ENCODE peak calls at places on chromosomes 6 and 20, in five cellular contexts. D is IMR-90; M is colonic mucosa; Q is tibial artery; V is naive thymus-derived CD4-positive, alpha-beta T cell. S is an unnamed sample.
A peak's percentile ranks its signal among the peaks of the same experiment; 100 is the strongest.

GRCh38 chr6:96065211-96065610 is 49.4 kb downstream of the FUT9 start:
- DNase-seq in D (no peak), Q (no peak), M (no peak), V (no peak), S (no peak)

GRCh38 chr6:435442-436307 is 44.1 kb downstream of the IRF4 start:
- DNase-seq in Q (peak; percentile 24), D (no peak), M (no peak), V (peak; percentile 22), S (no peak)

GRCh38 chr6:41716516-41717446 is 18.6 kb downstream of the TFEB start:
- DNase-seq in V (no peak), M (no peak), D (no peak), Q (no peak), S (no peak)

GRCh38 chr6:139490482-139490881 is 116.0 kb upstream of the CITED2 start:
- DNase-seq in V (no peak), D (peak; percentile 58), M (peak; percentile 44), Q (no peak), S (no peak)

GRCh38 chr6:20717743-20718142 is 183.5 kb downstream of the CDKAL1 start:
- DNase-seq in D (no peak), Q (no peak), M (no peak), V (no peak), S (no peak)

GRCh38 chr20:20205141-20205861 is 153.0 kb downstream of the CFAP61 start:
- DNase-seq in M (no peak), D (no peak), Q (no peak), V (no peak), S (no peak)

GRCh38 chr6:149566372-149567193 is at the start of gene GINM1:
- DNase-seq in M (peak; percentile 72), Q (peak; percentile 77), V (peak; percentile 55), D (peak; percentile 15), S (peak; percentile 84)

GRCh38 chr20:31910071-31910803 is 39.8 kb downstream of the TTLL9 start:
- DNase-seq in D (no peak), Q (no peak), V (no peak), M (no peak), S (no peak)

GRCh38 chr20:13995841-13996240 is 525 bp downstream of the MACROD2 start:
- DNase-seq in V (no peak), D (no peak), Q (peak; percentile 68), M (peak; percentile 62), S (peak; percentile 49)

GRCh38 chr6:11197175-11197535 is 35.3 kb downstream of the NEDD9 start:
- DNase-seq in D (peak; percentile 88), Q (no peak), V (no peak), M (no peak), S (no peak)

GRCh38 chr6:158911746-158912158 is 88.2 kb downstream of the RSPH3 start:
- DNase-seq in D (no peak), M (no peak), Q (no peak), V (no peak), S (no peak)

GRCh38 chr6:11462742-11463414 is 74.7 kb upstream of the TMEM170B start:
- DNase-seq in Q (no peak), M (no peak), V (no peak), D (peak; percentile 46), S (no peak)

GRCh38 chr6:152232494-152233151 is 404.5 kb downstream of the SYNE1 start:
- DNase-seq in V (no peak), M (no peak), D (peak; percentile 67), Q (no peak), S (no peak)

GRCh38 chr20:8780926-8781325 is 288.0 kb upstream of the PLCB4 start:
- DNase-seq in D (no peak), V (no peak), Q (no peak), M (no peak), S (no peak)

GRCh38 chr6:6751615-6752014 is 163.1 kb downstream of the LY86 start:
- DNase-seq in V (peak; percentile 29), Q (no peak), D (no peak), M (peak; percentile 81), S (no peak)

GRCh38 chr20:57746832-57747404 is 37.1 kb upstream of the PMEPA1 start:
- DNase-seq in Q (no peak), M (no peak), D (no peak), V (no peak), S (peak; percentile 81)

GRCh38 chr20:31715766-31716165 is 6.9 kb downstream of the BCL2L1 start:
- DNase-seq in M (no peak), D (no peak), V (no peak), Q (no peak), S (no peak)

GRCh38 chr6:35048631-35049083 is 92.5 kb downstream of the TCP11 start:
- DNase-seq in M (peak; percentile 52), Q (peak; percentile 75), V (no peak), D (peak; percentile 94), S (peak; percentile 86)

GRCh38 chr20:16216227-16217210 is 356.7 kb downstream of the KIF16B start:
- DNase-seq in M (no peak), V (no peak), Q (no peak), D (no peak), S (no peak)

GRCh38 chr20:40192529-40192928 is 496.5 kb downstream of the MAFB start:
- DNase-seq in Q (no peak), M (no peak), D (no peak), V (no peak), S (no peak)

GRCh38 chr6:8215631-8216030 is 113.3 kb upstream of the EEF1E1 start:
- DNase-seq in M (no peak), V (no peak), Q (no peak), D (peak; percentile 64), S (no peak)

GRCh38 chr6:2921520-2922115 is 18.5 kb upstream of the SERPINB9 start:
- DNase-seq in V (no peak), Q (no peak), D (no peak), M (peak; percentile 13), S (no peak)

GRCh38 chr6:13436691-13437568 is 50.5 kb downstream of the GFOD1 start:
- DNase-seq in V (no peak), Q (no peak), M (no peak), D (no peak), S (no peak)

GRCh38 chr6:149221774-149222070 is 95.8 kb upstream of the TAB2 start:
- DNase-seq in D (peak; percentile 45), V (no peak), M (no peak), Q (no peak), S (no peak)

DNA sequence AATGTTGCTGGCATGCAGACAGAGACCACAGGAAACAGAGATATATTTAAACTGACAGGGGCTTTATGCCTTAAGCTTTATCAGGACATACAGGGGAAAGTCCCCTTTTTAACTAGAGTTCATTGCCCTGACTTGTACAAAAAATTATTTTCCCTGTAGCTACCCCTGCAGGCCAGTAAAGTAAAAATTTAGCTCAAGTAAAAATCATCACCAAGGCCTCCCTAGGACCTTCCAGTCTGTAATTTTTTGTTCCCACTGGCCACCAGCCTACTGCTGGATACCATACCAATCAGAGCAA is 711.9 kb upstream of the NRSN1 start:
- DNase-seq in M (no peak), D (peak; percentile 92), Q (no peak), V (no peak), S (no peak)
- H3K27ac ChIP-seq in M (no peak overlapping the region), D (peak overlapping the region; percentile 82), Q (no peak overlapping the region), V (no peak overlapping the region), S (no peak overlapping the region)

GRCh38 chr6:113635222-113635970 is 221.7 kb upstream of the MARCKS start:
- DNase-seq in Q (no peak), V (no peak), M (no peak), D (no peak), S (no peak)
- H3K27ac ChIP-seq in Q (no peak overlapping the region), V (no peak overlapping the region), M (no peak overlapping the region), D (peak overlapping the region; percentile 33), S (no peak overlapping the region)

GRCh38 chr20:47315339-47315662 is 41.2 kb downstream of the ZMYND8 start:
- DNase-seq in D (peak; percentile 38), M (no peak), Q (no peak), V (no peak), S (no peak)
- H3K27ac ChIP-seq in D (peak overlapping the region; percentile 68), M (peak overlapping the region; percentile 96), Q (peak overlapping the region; percentile 95), V (no peak overlapping the region), S (peak overlapping the region; percentile 20)

GRCh38 chr20:62740286-62741141 is 31.9 kb downstream of the NTSR1 start:
- DNase-seq in M (no peak), Q (peak; percentile 60), D (peak; percentile 95), V (peak; percentile 78), S (peak; percentile 50)
- H3K27ac ChIP-seq in M (peak overlapping the region; percentile 32), Q (no peak overlapping the region), D (peak overlapping the region; percentile 58), V (peak overlapping the region; percentile 60), S (no peak overlapping the region)

GRCh38 chr6:117495425-117495824 is 13.0 kb downstream of the DCBLD1 start:
- DNase-seq in Q (no peak), M (no peak), D (no peak), V (no peak), S (no peak)

GRCh38 chr6:117495873-117496272 is 13.4 kb downstream of the DCBLD1 start:
- DNase-seq in D (peak; percentile 52), M (no peak), V (no peak), Q (no peak), S (no peak)

GRCh38 chr6:117497237-117497636 is 14.8 kb downstream of the DCBLD1 start:
- DNase-seq in V (no peak), D (no peak), M (no peak), Q (no peak), S (no peak)

GRCh38 chr6:117498159-117498558 is 15.7 kb downstream of the DCBLD1 start:
- DNase-seq in D (peak; percentile 87), Q (no peak), V (no peak), M (no peak), S (no peak)

DNA sequence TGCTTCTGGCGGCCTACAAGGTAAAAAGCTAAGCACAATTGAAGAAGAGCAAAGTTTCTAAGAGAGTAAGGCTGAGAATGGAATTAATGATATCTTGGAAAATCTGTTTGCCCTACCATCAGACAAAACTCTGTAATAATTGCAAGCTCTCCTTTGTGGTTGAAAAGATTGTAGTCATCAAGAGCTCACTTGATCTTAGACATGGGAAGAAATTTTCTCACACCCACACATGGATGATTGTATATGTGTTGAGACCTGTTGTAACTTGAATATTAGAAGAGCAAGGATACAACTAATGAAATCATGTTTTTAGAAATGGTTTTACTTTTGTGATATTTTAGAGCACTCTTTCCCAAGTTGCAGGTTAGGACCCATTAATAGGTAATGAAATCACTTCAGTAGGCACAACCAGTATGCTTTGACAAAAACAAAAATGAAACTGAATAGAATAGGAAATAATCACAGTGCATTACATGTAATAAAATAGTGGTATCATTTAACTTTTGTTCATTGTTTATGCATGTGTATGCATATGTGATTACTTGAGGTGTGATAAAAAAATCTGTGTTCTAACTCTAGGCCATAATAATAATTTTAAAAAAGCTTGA is 14.0 kb downstream of the DCBLD1 start:
- DNase-seq in M (no peak), Q (no peak), V (no peak), D (peak; percentile 90), S (no peak)
- H3K27ac ChIP-seq in M (no peak overlapping the region), Q (no peak overlapping the region), V (no peak overlapping the region), D (peak overlapping the region; percentile 41), S (no peak overlapping the region)